ENCODE peak calls at places on chromosomes 13 and 19, in four cellular contexts. V, N, P and B are unnamed samples.

GRCh38 chr19:8580710-8581281 is 3.6 kb upstream of the MYO1F start:
- DNase-seq in N (peak; percentile 79), P (peak; percentile 84), V (no peak), B (peak; percentile 89)

GRCh38 chr19:16266586-16266942 is 58.1 kb upstream of the KLF2 start:
- DNase-seq in V (no peak), P (no peak), N (peak; percentile 37), B (no peak)

GRCh38 chr13:89514534-89515312 is 1832.8 kb upstream of the MIR17HG start:
- DNase-seq in V (no peak), N (no peak), P (no peak), B (no peak)

GRCh38 chr19:958967-959685 is 25.0 kb upstream of the WDR18 start:
- DNase-seq in P (no peak), N (no peak), V (no peak), B (no peak)

GRCh38 chr19:46491975-46492682 is 3.5 kb downstream of the PNMA8B start:
- DNase-seq in V (no peak), P (no peak), N (no peak), B (no peak)

GRCh38 chr19:51568456-51568855 is 2.6 kb upstream of the ZNF175 start:
- DNase-seq in V (no peak), N (no peak), P (no peak), B (no peak)

GRCh38 chr13:97695684-97696083 is 257.8 kb upstream of the IPO5 start:
- DNase-seq in V (no peak), N (no peak), P (no peak), B (no peak)

GRCh38 chr19:11539495-11540365 is 1.1 kb downstream of the CNN1 start:
- DNase-seq in N (no peak), V (no peak), P (no peak), B (no peak)

GRCh38 chr13:52599037-52599852 is 43.0 kb upstream of the HNRNPA1L2 start:
- DNase-seq in P (no peak), V (no peak), N (no peak), B (peak; percentile 52)

GRCh38 chr13:102235689-102236088 is 166.2 kb downstream of the FGF14 start:
- DNase-seq in P (no peak), V (no peak), N (no peak), B (no peak)

GRCh38 chr13:65594255-65594654 is 1635.9 kb downstream of the PCDH9 start:
- DNase-seq in N (no peak), V (no peak), P (no peak), B (peak; percentile 64)

GRCh38 chr19:56750658-56751057 is 79.1 kb upstream of the ZNF835 start:
- DNase-seq in P (no peak), N (no peak), V (no peak), B (no peak)

GRCh38 chr19:19205416-19206410 is 2.5 kb upstream of the NR2C2AP start:
- DNase-seq in P (no peak), V (no peak), N (no peak), B (no peak)

GRCh38 chr19:35346193-35347052 is 1.3 kb upstream of the FFAR1 start:
- DNase-seq in V (no peak), N (peak; percentile 84), P (peak; percentile 44), B (no peak)

GRCh38 chr19:37484406-37485115 is 15.4 kb downstream of the ZNF570 start:
- DNase-seq in V (no peak), P (no peak), N (no peak), B (no peak)

GRCh38 chr19:58387338-58388174 is 487 bp downstream of the RPS5 start:
- DNase-seq in N (peak; percentile 7), V (no peak), P (no peak), B (peak; percentile 40)

GRCh38 chr13:110116072-110116487 is 190.9 kb downstream of the COL4A1 start:
- DNase-seq in P (peak; percentile 75), V (no peak), N (peak; percentile 17), B (peak; percentile 83)

GRCh38 chr13:59112375-59112774 is 1051.4 kb downstream of the DIAPH3 start:
- DNase-seq in N (no peak), V (peak; percentile 81), P (no peak), B (peak; percentile 80)

GRCh38 chr19:58559275-58560006 is 1.0 kb upstream of the UBE2M start:
- DNase-seq in N (no peak), P (peak; percentile 88), V (peak; percentile 64), B (peak; percentile 94)

GRCh38 chr19:43465468-43466120 is at the start of gene LYPD3:
- DNase-seq in V (peak; percentile 6), N (no peak), P (peak; percentile 49), B (no peak)

GRCh38 chr13:42553098-42554046 is 20.6 kb upstream of the TNFSF11 start:
- DNase-seq in V (no peak), P (no peak), N (no peak), B (peak; percentile 78)

GRCh38 chr13:41588899-41589298 is 131.5 kb downstream of the RGCC start:
- DNase-seq in V (peak; percentile 93), N (no peak), P (no peak), B (peak; percentile 78)

GRCh38 chr19:49497047-49497789 is 984 bp downstream of the RPS11 start:
- DNase-seq in N (peak; percentile 85), P (peak; percentile 78), V (no peak), B (peak; percentile 79)

GRCh38 chr13:109813663-109814062 is 27.3 kb upstream of the IRS2 start:
- DNase-seq in V (no peak), N (no peak), P (no peak), B (no peak)

GRCh38 chr19:862529-863304 is 3.3 kb downstream of the CFD start:
- DNase-seq in V (no peak), P (peak; percentile 61), N (peak; percentile 80), B (peak; percentile 60)

GRCh38 chr13:46297338-46297737 is 85.6 kb downstream of the LRRC63 start:
- DNase-seq in P (no peak), N (no peak), V (no peak), B (peak; percentile 39)

GRCh38 chr19:3115916-3116602 is 19.8 kb upstream of the GNA15 start:
- DNase-seq in V (no peak), N (no peak), P (no peak), B (no peak)

GRCh38 chr13:102799544-102800144 is 725 bp downstream of the BIVM start:
- DNase-seq in V (no peak), N (no peak), P (peak; percentile 29), B (peak; percentile 55)

GRCh38 chr19:3501780-3502179 is 1.3 kb upstream of the DOHH start:
- DNase-seq in V (no peak), P (no peak), N (no peak), B (no peak)

GRCh38 chr19:13100031-13100588 is 2.5 kb downstream of the LYL1 start:
- DNase-seq in P (no peak), V (no peak), N (peak; percentile 49), B (no peak)
- H3K27me3 ChIP-seq in P (peaks cover 6% of the 10 kb centered on the region), V (no peaks in the 10 kb centered on the region), N (no peaks in the 10 kb centered on the region), B (no peaks in the 10 kb centered on the region)

GRCh38 chr19:39103151-39103550 is 19.0 kb downstream of the ACP7 start:
- DNase-seq in P (no peak), N (no peak), V (no peak), B (no peak)
- H3K27me3 ChIP-seq in P (peaks cover 58% of the 10 kb centered on the region), N (no peaks in the 10 kb centered on the region), V (peaks cover 9% of the 10 kb centered on the region), B (no peaks in the 10 kb centered on the region)

DNA sequence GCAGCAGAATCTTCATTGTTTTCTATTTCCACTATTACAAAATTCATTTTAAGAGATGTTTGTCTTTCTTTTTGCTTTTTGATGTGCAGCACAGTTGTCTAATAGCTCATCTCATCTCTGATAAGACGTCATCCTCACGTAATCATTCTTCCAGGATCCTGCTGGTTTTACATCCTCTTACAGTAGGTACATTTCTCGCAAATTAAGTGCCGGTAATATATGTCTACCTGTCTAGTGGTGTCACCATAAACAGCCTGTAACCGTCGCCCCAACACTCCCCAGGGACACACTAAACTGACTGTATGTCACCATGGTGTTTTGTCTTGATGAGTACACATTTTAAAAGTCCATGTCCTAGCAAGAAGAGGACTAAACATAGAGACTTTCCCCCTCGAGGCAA is 94.5 kb upstream of the VSTM2B start:
- DNase-seq in N (no peak), V (no peak), P (no peak), B (no peak)
- H3K27me3 ChIP-seq in N (no peaks in the 10 kb centered on the region), V (no peaks in the 10 kb centered on the region), P (peaks cover 30% of the 10 kb centered on the region), B (peaks cover 4% of the 10 kb centered on the region)

DNA sequence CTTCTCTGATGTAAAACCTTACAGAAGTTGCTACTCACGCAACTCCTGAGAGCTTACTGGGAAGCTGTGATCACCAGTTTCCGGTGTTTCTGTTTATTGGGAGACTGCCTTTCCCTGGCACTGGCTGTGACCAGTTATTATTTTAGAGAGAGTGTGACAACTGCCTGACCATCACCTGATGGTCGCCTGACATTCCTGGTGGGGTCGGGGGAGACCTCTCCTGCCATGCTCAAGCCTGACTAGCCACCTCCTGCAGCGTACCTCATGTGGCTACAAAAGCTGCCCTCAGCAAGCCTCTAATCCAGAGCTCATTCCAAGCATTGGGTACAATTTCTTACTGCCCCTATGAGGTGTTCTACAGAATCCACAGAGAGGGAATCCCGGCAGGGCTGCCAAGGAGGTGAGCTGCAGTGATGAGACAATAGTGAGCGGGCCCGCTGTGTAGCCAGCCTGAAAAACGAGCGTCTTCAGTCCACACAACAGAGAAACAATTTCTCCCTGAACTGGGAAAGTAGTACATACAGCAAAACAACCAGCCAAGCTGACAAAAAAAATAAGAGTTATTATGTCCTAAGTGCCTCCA is 28.7 kb downstream of the GJA3 start:
- DNase-seq in N (no peak), V (no peak), P (no peak), B (no peak)
- H3K27me3 ChIP-seq in N (peaks cover 6% of the 10 kb centered on the region), V (peaks cover 2% of the 10 kb centered on the region), P (peaks cover 75% of the 10 kb centered on the region), B (peaks cover 3% of the 10 kb centered on the region)

GRCh38 chr13:112980441-112980840 is 11.4 kb downstream of the MCF2L start:
- DNase-seq in V (no peak), N (no peak), P (no peak), B (no peak)
- H3K27me3 ChIP-seq in V (peaks cover 5% of the 10 kb centered on the region), N (no peaks in the 10 kb centered on the region), P (peaks cover 19% of the 10 kb centered on the region), B (peaks cover 58% of the 10 kb centered on the region)